ENCODE peak calls at places on chromosomes 16 and 17, in five cellular contexts. L is dorsolateral prefrontal cortex, I is BJ, V is fibroblast of lung, A is fibroblast of villous mesenchyme. K is an unnamed sample.

GRCh38 chr17:57486416-57486815 is 230.1 kb downstream of the MSI2 start:
- DNase-seq in I (no peak), L (no peak), A (no peak), V (peak; percentile 57), K (no peak)

GRCh38 chr17:13500947-13501346 is 100.8 kb downstream of the HS3ST3A1 start:
- DNase-seq in L (no peak), A (no peak), I (no peak), V (no peak), K (no peak)

GRCh38 chr16:88505405-88506082 is 52.5 kb downstream of the ZFPM1 start:
- DNase-seq in A (peak; percentile 7), V (no peak), I (no peak), L (no peak), K (peak; percentile 79)

GRCh38 chr17:71224824-71225575 is 895.8 kb upstream of the SOX9 start:
- DNase-seq in A (peak; percentile 12), L (no peak), V (peak; percentile 62), I (no peak), K (no peak)

GRCh38 chr16:85303354-85303883 is 191.1 kb upstream of the CIBAR2 start:
- DNase-seq in A (no peak), V (peak; percentile 29), L (no peak), I (no peak), K (peak; percentile 85)

GRCh38 chr16:4342866-4343744 is 8.0 kb downstream of the PAM16 start:
- DNase-seq in A (no peak), L (no peak), V (no peak), I (no peak), K (no peak)

GRCh38 chr17:9571201-9571600 is 4.4 kb downstream of the STX8 start:
- DNase-seq in V (no peak), A (no peak), L (no peak), I (no peak), K (no peak)

GRCh38 chr17:54261465-54261864 is 438.7 kb downstream of the KIF2B start:
- DNase-seq in L (no peak), I (no peak), A (no peak), V (no peak), K (no peak)

GRCh38 chr16:89547860-89548259 is 12.6 kb upstream of the RPL13 start:
- DNase-seq in V (no peak), I (no peak), A (no peak), L (no peak), K (no peak)

GRCh38 chr16:47110939-47111338 is 32.8 kb downstream of the NETO2 start:
- DNase-seq in L (no peak), V (no peak), I (no peak), A (no peak), K (peak; percentile 2)

GRCh38 chr17:70906808-70907207 is 737.5 kb downstream of the KCNJ2 start:
- DNase-seq in V (peak; percentile 87), A (peak; percentile 60), L (no peak), I (no peak), K (no peak)

GRCh38 chr17:41413353-41413752 is 11.0 kb downstream of the KRT37 start:
- DNase-seq in V (peak; percentile 66), L (no peak), A (no peak), I (no peak), K (no peak)

GRCh38 chr17:41684050-41684449 is 4.6 kb upstream of the EIF1 start:
- DNase-seq in V (no peak), I (no peak), A (no peak), L (no peak), K (no peak)

GRCh38 chr17:77959216-77959925 is 868 bp downstream of the TNRC6C start:
- DNase-seq in I (no peak), L (no peak), V (peak; percentile 14), A (peak; percentile 22), K (peak; percentile 57)

GRCh38 chr16:54444851-54445523 is 158.4 kb upstream of the IRX3 start:
- DNase-seq in V (peak; percentile 76), I (no peak), L (no peak), A (no peak), K (no peak)

GRCh38 chr17:32794533-32795246 is 82.2 kb downstream of the MYO1D start:
- DNase-seq in A (no peak), V (no peak), L (no peak), I (no peak), K (no peak)

GRCh38 chr16:19291459-19291858 is 5.9 kb downstream of the CLEC19A start:
- DNase-seq in I (no peak), V (peak; percentile 11), L (no peak), A (no peak), K (no peak)

GRCh38 chr16:72666267-72666666 is 381.7 kb downstream of the ZFHX3 start:
- DNase-seq in I (no peak), A (no peak), L (no peak), V (no peak), K (peak; percentile 33)

GRCh38 chr16:20911361-20911760 is 10.8 kb downstream of the LYRM1 start:
- DNase-seq in L (no peak), V (peak; percentile 76), A (no peak), I (no peak), K (no peak)

GRCh38 chr16:3612510-3613466 is 1.4 kb upstream of the SLX4 start:
- DNase-seq in V (no peak), L (no peak), I (no peak), A (no peak), K (no peak)

GRCh38 chr16:85821441-85821901 is 22.0 kb downstream of the COX4I1 start:
- DNase-seq in L (peak; percentile 64), I (no peak), A (peak; percentile 81), V (peak; percentile 63), K (peak; percentile 90)

GRCh38 chr16:74034862-74035261 is 261.8 kb upstream of the PSMD7 start:
- DNase-seq in V (peak; percentile 1), I (no peak), L (no peak), A (peak; percentile 20), K (peak; percentile 5)

GRCh38 chr17:6577686-6578263 is 21.4 kb upstream of the PITPNM3 start:
- DNase-seq in A (no peak), V (no peak), L (no peak), I (no peak), K (no peak)

GRCh38 chr17:9239821-9240658 is 218.7 kb downstream of the NTN1 start:
- DNase-seq in V (peak; percentile 60), I (no peak), A (peak; percentile 63), L (no peak), K (peak; percentile 43)

GRCh38 chr17:2062571-2063183 is 7.8 kb downstream of the HIC1 start:
- DNase-seq in L (no peak), I (no peak), V (peak; percentile 69), A (peak; percentile 57), K (no peak)

GRCh38 chr16:3642397-3643094 is 11.9 kb upstream of the DNASE1 start:
- DNase-seq in A (peak; percentile 56), V (peak; percentile 55), I (no peak), L (no peak), K (no peak)

GRCh38 chr16:48617711-48618148 is 7.8 kb upstream of the N4BP1 start:
- DNase-seq in I (no peak), L (no peak), A (peak; percentile 55), V (peak; percentile 79), K (no peak)

GRCh38 chr16:85204242-85205010 is 92.2 kb upstream of the CIBAR2 start:
- DNase-seq in V (peak; percentile 87), L (no peak), I (peak; percentile 69), A (peak; percentile 71), K (no peak)

GRCh38 chr17:65196617-65197016 is 59.4 kb downstream of the RGS9 start:
- DNase-seq in V (no peak), L (no peak), I (no peak), A (no peak), K (no peak)

GRCh38 chr16:75116081-75116910 is at the start of gene LDHD:
- DNase-seq in A (peak; percentile 66), L (peak; percentile 96), I (no peak), V (peak; percentile 62), K (no peak)

GRCh38 chr17:58250344-58251011 is 12.1 kb downstream of the LPO start:
- DNase-seq in I (no peak), A (no peak), V (no peak), L (no peak), K (no peak)

GRCh38 chr17:7383742-7384488 is 3.0 kb downstream of the TNK1 start:
- DNase-seq in V (peak; percentile 46), L (no peak), I (no peak), A (peak; percentile 31), K (peak; percentile 72)

GRCh38 chr16:63890072-63890471 is 1231.8 kb downstream of the CDH11 start:
- DNase-seq in V (peak; percentile 76), L (no peak), I (no peak), A (peak; percentile 5), K (no peak)

GRCh38 chr16:7021653-7022275 is 310.9 kb upstream of the RBFOX1 start:
- DNase-seq in L (no peak), V (no peak), A (no peak), I (no peak), K (no peak)

GRCh38 chr17:33302394-33302793 is 9.3 kb upstream of the ASIC2 start:
- DNase-seq in V (peak; percentile 47), I (no peak), L (no peak), A (peak; percentile 38), K (no peak)

GRCh38 chr16:81652798-81653505 is 126.1 kb upstream of the PLCG2 start:
- DNase-seq in L (no peak), I (no peak), V (no peak), A (no peak), K (no peak)
- H3K4me3 ChIP-seq in L (no peak overlapping the region), I (no peak overlapping the region), V (no peak overlapping the region), A (no peak overlapping the region), K (no peak overlapping the region)

GRCh38 chr17:50532452-50533024 is at the start of gene EPN3:
- DNase-seq in V (no peak), L (no peak), A (no peak), I (no peak), K (no peak)

GRCh38 chr17:50534979-50535326 is 2.4 kb downstream of the EPN3 start:
- DNase-seq in I (no peak), A (no peak), V (no peak), L (no peak), K (no peak)

GRCh38 chr17:50534222-50534978 is 1.9 kb downstream of the EPN3 start:
- DNase-seq in A (no peak), V (peak; percentile 49), I (no peak), L (no peak), K (no peak)

GRCh38 chr17:50533185-50533584 is 650 bp downstream of the EPN3 start:
- DNase-seq in V (no peak), L (no peak), A (no peak), I (no peak), K (no peak)

GRCh38 chr17:50533720-50534148 is 1.2 kb downstream of the EPN3 start:
- DNase-seq in L (no peak), I (no peak), A (no peak), V (peak; percentile 41), K (no peak)
- H3K4me3 ChIP-seq in L (peak overlapping the region; percentile 45), I (no peak overlapping the region), A (no peak overlapping the region), V (no peak overlapping the region), K (no peak overlapping the region)

DNA sequence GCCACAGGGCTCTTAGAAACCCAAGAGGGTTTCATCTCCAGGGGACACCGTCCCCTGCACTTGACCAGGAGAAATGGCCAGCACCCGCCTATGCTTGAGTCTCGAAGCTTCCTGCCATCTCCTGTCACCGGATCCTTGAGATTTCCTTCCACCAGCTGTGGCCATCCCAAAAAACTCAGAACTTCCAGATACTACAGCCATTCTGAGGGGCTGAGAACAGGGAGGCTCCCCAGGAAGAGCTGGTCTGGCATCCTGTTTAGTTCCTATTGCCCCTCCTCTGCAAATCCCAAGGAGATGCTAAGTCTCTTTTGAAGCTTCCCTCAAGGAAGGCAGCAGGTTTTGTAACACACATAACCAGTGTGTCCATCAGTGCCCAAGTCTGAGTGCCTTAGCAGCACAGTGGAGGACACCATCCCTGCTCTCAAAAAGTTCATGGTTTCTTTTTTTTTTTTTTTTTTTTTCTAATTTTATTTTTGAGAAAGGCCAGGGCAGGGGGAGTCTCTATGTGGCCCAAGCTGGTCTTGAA is 2.0 kb downstream of the UBALD2 start:
- DNase-seq in V (no peak), I (no peak), L (no peak), A (no peak), K (no peak)
- H3K4me3 ChIP-seq in V (peak overlapping the region; percentile 68), I (peak overlapping the region; percentile 80), L (peak overlapping the region; percentile 87), A (peak overlapping the region; percentile 81), K (peak overlapping the region; percentile 89)

GRCh38 chr16:1793578-1794220 is at the start of gene IGFALS:
- DNase-seq in A (no peak), I (no peak), V (no peak), L (no peak), K (no peak)
- H3K4me3 ChIP-seq in A (no peak within 1 kb of the TSS), I (no peak within 1 kb of the TSS), V (no peak within 1 kb of the TSS), L (no peak within 1 kb of the TSS), K (no peak within 1 kb of the TSS)

K was measured in OCI-LY7.